ENCODE peak calls at places on chromosomes 1 and 21, in nine cellular contexts. Z is WTC11, L is H9, X is choroid plexus epithelial cell, M is heart right ventricle, R is foreskin fibroblast, A is A549, G is endothelial cell, Q is colonic mucosa. Y is an unnamed sample.

GRCh38 chr1:60989745-60990718 is 92.3 kb upstream of the NFIA start:
- DNase-seq in Z (no peak), L (no peak), X (peak), M (peak), R (peak), A (no peak), G (no peak), Q (no peak), Y (no peak)

GRCh38 chr21:33025106-33025470 is 647 bp upstream of the OLIG2 start:
- DNase-seq in Z (peak), L (peak), X (no peak), M (no peak), R (no peak), A (no peak), G (peak), Q (no peak), Y (peak)

GRCh38 chr1:153400244-153400643 is 9.4 kb upstream of the S100A8 start:
- DNase-seq in Z (peak), L (no peak), X (no peak), M (no peak), R (no peak), A (no peak), G (no peak), Q (no peak), Y (no peak)

GRCh38 chr21:36082140-36082742 is 12.4 kb downstream of the CBR1 start:
- DNase-seq in Z (no peak), L (no peak), X (no peak), M (no peak), R (no peak), A (no peak), G (no peak), Q (no peak), Y (no peak)

GRCh38 chr1:31739281-31739853 is 24.8 kb downstream of the ADGRB2 start:
- DNase-seq in Z (peak), L (peak), X (no peak), M (no peak), R (no peak), A (no peak), G (no peak), Q (peak), Y (no peak)

GRCh38 chr21:25329227-25329626 is 278.1 kb downstream of the MRPL39 start:
- DNase-seq in Z (no peak), L (no peak), X (peak), M (no peak), R (peak), A (no peak), G (no peak), Q (no peak), Y (no peak)

GRCh38 chr1:201511925-201512539 is 5.1 kb upstream of the CSRP1 start:
- DNase-seq in Z (peak), L (peak), X (peak), M (peak), R (no peak), A (no peak), G (peak), Q (peak), Y (peak)

GRCh38 chr1:184739070-184739469 is 15.6 kb downstream of the EDEM3 start:
- DNase-seq in Z (no peak), L (no peak), X (no peak), M (no peak), R (no peak), A (no peak), G (no peak), Q (no peak), Y (no peak)

GRCh38 chr1:1908506-1908791 is 6.6 kb upstream of the CALML6 start:
- DNase-seq in Z (no peak), L (no peak), X (no peak), M (no peak), R (no peak), A (no peak), G (no peak), Q (no peak), Y (no peak)

GRCh38 chr1:1903224-1903623 is 11.8 kb upstream of the CALML6 start:
- DNase-seq in Z (no peak), L (no peak), X (no peak), M (no peak), R (no peak), A (no peak), G (no peak), Q (no peak), Y (no peak)

GRCh38 chr1:1907098-1907736 is 7.8 kb upstream of the CALML6 start:
- DNase-seq in Z (no peak), L (peak), X (no peak), M (no peak), R (no peak), A (no peak), G (peak), Q (peak), Y (peak)

GRCh38 chr1:1910033-1910465 is 5.0 kb upstream of the CALML6 start:
- DNase-seq in Z (no peak), L (no peak), X (no peak), M (no peak), R (no peak), A (no peak), G (no peak), Q (no peak), Y (no peak)

DNA sequence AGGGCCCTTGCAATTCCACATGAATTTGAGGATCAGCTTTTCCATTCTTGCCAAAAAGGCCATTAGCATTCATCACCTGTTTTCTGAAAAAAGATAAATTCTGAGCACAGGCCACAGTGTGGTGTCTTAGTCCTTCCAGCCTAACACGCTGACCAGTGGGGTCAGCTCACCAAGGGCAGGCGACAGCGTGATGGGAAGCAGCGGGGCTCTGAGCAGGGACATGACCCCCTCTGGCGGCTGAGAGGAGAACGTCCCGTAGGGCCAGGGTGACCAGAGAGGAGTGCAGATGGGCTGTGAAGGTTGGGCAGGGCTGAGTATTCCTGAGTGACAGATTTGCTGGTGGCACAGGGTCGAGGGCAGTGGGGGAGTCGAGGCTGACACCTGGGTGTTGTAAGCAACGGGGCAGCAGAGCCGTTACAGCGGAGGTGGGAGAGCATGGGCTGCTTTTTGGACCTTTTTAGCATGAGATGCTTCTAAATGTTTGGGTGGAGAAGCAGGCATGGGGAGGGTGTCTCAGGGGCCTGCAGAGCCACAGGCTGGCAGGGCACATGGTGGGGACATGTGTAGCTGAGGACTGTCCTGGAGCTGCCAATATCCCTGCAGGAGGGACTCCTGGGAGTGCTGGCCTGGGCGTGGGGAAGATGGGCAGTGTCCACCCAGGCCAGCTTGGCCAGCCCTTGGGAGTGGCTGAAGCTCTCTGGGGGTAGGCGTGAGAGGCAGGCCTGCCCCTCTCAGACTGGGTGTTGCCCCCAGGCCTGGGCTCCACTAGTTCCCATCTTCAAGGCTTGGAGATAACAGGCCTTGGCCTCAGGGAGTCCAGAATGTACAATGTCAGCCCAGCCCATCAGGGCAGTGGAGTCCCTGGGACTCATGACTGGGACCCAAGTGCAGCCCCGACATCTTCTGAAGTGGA is 8.6 kb upstream of the CALML6 start:
- DNase-seq in Z (peak), L (peak), X (peak), M (peak), R (peak), A (peak), G (peak), Q (peak), Y (peak)
- TF ChIP-seq CTCF in Z (peak), L (peak), X (peak), M (peak), R (peak), A (peak), G (peak), Q (peak), Y (peak)

GRCh38 chr1:172320723-172321122 is 99.8 kb upstream of the C1orf105 start:
- DNase-seq in Z (no peak), L (no peak), X (peak), M (no peak), R (peak), A (no peak), G (no peak), Q (no peak), Y (no peak)
- TF ChIP-seq CTCF in Z (no peak), L (no peak), X (peak), M (no peak), R (no peak), A (no peak), G (no peak), Q (no peak), Y (no peak)

GRCh38 chr1:68047659-68048026 is 2.8 kb downstream of the DIRAS3 start:
- DNase-seq in Z (no peak), L (no peak), X (no peak), M (no peak), R (no peak), A (no peak), G (no peak), Q (no peak), Y (no peak)

GRCh38 chr1:68046423-68046822 is 4.0 kb downstream of the DIRAS3 start:
- DNase-seq in Z (no peak), L (no peak), X (no peak), M (no peak), R (no peak), A (no peak), G (no peak), Q (no peak), Y (no peak)

GRCh38 chr1:68049941-68050878 is at the start of gene DIRAS3:
- DNase-seq in Z (no peak), L (no peak), X (peak), M (peak), R (peak), A (peak), G (peak), Q (peak), Y (no peak)

GRCh38 chr1:68046885-68047658 is 3.4 kb downstream of the DIRAS3 start:
- DNase-seq in Z (no peak), L (no peak), X (peak), M (no peak), R (no peak), A (no peak), G (no peak), Q (no peak), Y (no peak)

DNA sequence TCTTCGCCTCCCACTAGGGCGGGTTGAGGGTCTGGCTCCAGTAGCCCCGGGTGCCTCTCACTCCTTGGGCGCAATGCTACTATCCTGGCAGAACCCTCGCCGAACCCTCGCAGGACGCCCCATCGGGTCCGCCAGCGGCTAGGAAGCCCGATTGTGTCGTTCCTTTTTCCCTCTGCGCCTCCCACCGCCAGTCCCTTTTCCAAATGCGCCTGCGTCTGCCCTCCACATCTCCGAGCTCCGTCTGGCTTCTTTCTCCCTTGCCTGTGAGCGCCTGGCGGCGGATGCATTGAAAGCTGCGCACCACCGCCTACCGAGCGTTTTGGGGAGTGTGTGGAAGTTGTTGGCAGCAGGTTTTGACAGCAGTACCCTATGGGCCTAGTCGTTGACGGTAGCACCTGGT is 1.0 kb upstream of the DIRAS3 start:
- DNase-seq in Z (peak), L (peak), X (peak), M (peak), R (peak), A (no peak), G (peak), Q (peak), Y (peak)
- TF ChIP-seq CTCF in Z (no peak), L (peak), X (peak), M (peak), R (peak), A (no peak), G (no peak), Q (no peak), Y (no peak)

DNA sequence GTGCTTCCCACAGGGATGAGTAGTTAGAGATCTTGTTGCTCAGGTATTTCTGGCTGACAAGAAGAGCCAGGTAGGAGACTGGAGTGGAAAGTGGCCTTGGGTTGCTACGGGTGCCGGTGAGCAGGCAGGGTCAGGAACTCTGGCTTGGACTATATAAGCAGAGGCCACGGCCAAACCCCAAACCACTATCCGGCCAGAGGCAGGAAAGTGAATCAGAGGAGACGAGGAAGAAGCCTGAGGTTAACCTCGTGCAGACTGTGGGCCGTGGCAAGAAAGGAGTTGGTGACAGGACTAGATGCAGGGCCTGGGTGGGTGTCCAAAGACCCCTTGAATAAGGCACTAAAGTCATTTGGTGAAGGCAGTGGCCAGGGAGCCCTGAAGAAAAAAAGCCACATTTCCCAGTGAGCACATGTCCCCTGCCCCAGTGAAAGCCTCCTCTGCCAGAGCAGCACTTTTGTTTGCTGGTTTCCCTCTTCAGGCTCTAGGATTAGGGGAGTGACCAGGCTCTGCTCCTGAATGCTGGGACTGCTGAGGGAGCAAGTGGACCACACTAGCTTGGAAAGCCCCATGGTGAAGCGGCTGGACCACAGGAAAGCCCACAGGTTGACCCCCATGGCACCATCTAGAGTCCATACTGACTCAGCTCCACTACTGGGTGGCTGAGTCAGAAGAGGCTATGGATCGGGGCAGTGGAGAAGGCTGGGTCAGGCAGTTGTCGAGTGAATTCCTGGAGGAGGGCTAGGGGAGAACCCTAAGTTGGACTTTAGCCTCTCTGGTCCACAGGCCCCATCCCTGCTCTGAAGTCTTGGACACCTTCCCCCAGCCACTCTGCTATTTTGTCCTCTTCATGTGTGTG is 23.4 kb downstream of the CSF1 start:
- DNase-seq in Z (no peak), L (no peak), X (peak), M (no peak), R (peak), A (no peak), G (no peak), Q (peak), Y (no peak)
- TF ChIP-seq CTCF in Z (no peak), L (no peak), X (peak), M (no peak), R (no peak), A (no peak), G (no peak), Q (no peak), Y (no peak)

DNA sequence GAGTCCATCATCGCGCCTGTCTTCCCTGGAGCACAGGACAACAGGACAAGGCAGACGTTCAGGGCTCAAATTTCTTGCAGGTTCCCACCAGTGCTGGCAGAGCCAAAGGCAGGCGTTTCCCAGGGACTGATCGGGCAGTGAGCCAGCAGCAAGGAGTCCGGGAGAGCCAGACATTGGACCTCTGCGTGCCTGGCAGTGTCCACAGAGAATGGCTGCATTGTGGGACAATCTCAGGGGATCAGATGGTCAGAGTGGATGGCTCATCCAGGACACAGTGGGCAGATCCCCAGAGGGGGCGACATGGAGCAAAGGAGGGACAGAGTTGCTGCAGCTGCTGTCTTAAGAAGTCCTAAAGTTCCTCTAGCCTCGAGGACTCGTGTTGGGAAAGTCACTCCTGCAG is 4.6 kb downstream of the TMEM63A start:
- DNase-seq in Z (peak), L (peak), X (peak), M (peak), R (no peak), A (peak), G (peak), Q (peak), Y (peak)
- TF ChIP-seq CTCF in Z (peak), L (peak), X (peak), M (peak), R (peak), A (peak), G (peak), Q (peak), Y (peak)

GRCh38 chr21:45306453-45306831 is 18.7 kb upstream of the POFUT2 start:
- DNase-seq in Z (peak), L (no peak), X (no peak), M (no peak), R (no peak), A (no peak), G (no peak), Q (no peak), Y (no peak)

GRCh38 chr21:45309541-45310381 is 22.1 kb upstream of the POFUT2 start:
- DNase-seq in Z (peak), L (no peak), X (no peak), M (no peak), R (no peak), A (no peak), G (no peak), Q (no peak), Y (no peak)

GRCh38 chr21:45309069-45309521 is 21.4 kb upstream of the POFUT2 start:
- DNase-seq in Z (peak), L (peak), X (peak), M (peak), R (no peak), A (peak), G (peak), Q (peak), Y (peak)

GRCh38 chr21:45306832-45307571 is 19.3 kb upstream of the POFUT2 start:
- DNase-seq in Z (peak), L (no peak), X (peak), M (peak), R (peak), A (no peak), G (no peak), Q (peak), Y (no peak)

DNA sequence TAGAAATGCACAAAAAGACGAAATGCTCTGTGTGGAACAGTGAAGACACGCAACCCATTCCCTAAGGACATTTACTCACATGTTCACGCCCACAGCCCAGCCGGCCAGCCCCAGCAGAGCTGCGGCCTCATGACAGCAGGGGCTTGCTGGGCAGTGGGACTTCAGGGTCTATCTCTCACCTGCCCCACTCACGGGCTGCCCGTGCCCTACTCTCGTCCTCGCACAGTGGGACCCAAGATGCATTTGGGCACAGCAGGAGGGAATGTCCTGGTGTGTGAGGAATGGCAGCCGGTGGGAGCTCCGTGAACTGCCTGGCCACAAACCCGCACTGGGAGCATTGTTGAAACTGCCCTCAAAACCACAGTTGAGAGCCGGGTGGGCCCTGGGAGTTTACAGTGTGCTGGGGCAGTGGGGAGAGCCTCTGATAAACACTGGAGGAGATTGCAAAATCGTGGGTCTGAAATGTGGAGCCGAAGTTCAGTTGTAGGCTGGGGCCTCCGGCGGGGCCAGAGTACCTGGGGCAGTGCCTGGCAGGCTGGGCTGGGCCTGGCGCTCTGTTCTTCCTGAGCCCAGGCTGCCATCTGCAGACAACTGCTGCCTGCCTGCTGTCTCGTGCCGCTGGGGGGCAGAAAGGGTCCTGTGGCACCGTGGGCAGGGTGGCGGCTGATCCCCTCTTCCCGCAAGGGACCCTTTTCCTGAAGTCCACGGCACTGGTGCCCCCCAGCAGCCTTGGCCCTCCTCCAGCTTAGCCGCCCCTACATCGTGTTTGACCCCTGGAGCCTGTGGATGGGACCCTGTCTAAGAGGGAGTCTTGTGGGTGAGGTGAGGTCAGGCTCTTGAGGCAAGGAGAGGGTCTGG is 20.7 kb upstream of the POFUT2 start:
- DNase-seq in Z (peak), L (no peak), X (peak), M (no peak), R (no peak), A (no peak), G (no peak), Q (no peak), Y (peak)
- TF ChIP-seq CTCF in Z (no peak), L (no peak), X (no peak), M (no peak), R (no peak), A (no peak), G (no peak), Q (no peak), Y (no peak)

GRCh38 chr1:29271724-29272123 is 35.4 kb downstream of the PTPRU start:
- DNase-seq in Z (peak), L (peak), X (peak), M (peak), R (peak), A (peak), G (peak), Q (peak), Y (no peak)

GRCh38 chr1:29272171-29272907 is 36.0 kb downstream of the PTPRU start:
- DNase-seq in Z (no peak), L (no peak), X (no peak), M (no peak), R (no peak), A (no peak), G (no peak), Q (no peak), Y (no peak)

GRCh38 chr1:29267341-29268070 is 31.2 kb downstream of the PTPRU start:
- DNase-seq in Z (no peak), L (no peak), X (no peak), M (no peak), R (no peak), A (no peak), G (no peak), Q (no peak), Y (no peak)

GRCh38 chr1:29269356-29269755 is 33.0 kb downstream of the PTPRU start:
- DNase-seq in Z (no peak), L (no peak), X (no peak), M (no peak), R (no peak), A (no peak), G (no peak), Q (no peak), Y (no peak)

GRCh38 chr1:29270881-29271390 is 34.6 kb downstream of the PTPRU start:
- DNase-seq in Z (no peak), L (no peak), X (no peak), M (no peak), R (no peak), A (no peak), G (no peak), Q (no peak), Y (no peak)
- TF ChIP-seq CTCF in Z (no peak), L (no peak), X (no peak), M (no peak), R (no peak), A (no peak), G (no peak), Q (no peak), Y (no peak)

Y was measured in glutamatergic neuron.